ENCODE peak calls at places on chromosomes 1 and 21, in ten cellular contexts. P is progenitor cell of endocrine pancreas, I is adrenal gland, J is fibroblast of the aortic adventitia, D is HL-60, T is AG04450, O is astrocyte of the spinal cord, X is ovary, U is omental fat pad, Z is heart left ventricle. C is an unnamed sample.

GRCh38 chr1:153619171-153619570 is 3.0 kb upstream of the S100A14 start:
- DNase-seq in P (no peak), I (no peak), J (no peak), D (no peak), T (no peak), O (no peak), X (no peak), U (no peak), Z (no peak), C (no peak)

GRCh38 chr1:10074059-10074854 is 41.5 kb downstream of the UBE4B start:
- DNase-seq in P (no peak), I (peak), J (peak), D (peak), T (peak), O (peak), X (peak), U (no peak), Z (no peak), C (peak)

GRCh38 chr1:36555041-36555440 is 72.3 kb upstream of the CSF3R start:
- DNase-seq in P (no peak), I (no peak), J (no peak), D (no peak), T (no peak), O (no peak), X (no peak), U (no peak), Z (no peak), C (no peak)

GRCh38 chr1:20492751-20493150 is 6.7 kb upstream of the CAMK2N1 start:
- DNase-seq in P (no peak), I (no peak), J (no peak), D (no peak), T (no peak), O (no peak), X (no peak), U (no peak), Z (no peak), C (no peak)

GRCh38 chr1:31617917-31618746 is 643 bp downstream of the HCRTR1 start:
- DNase-seq in P (peak), I (peak), J (peak), D (no peak), T (no peak), O (peak), X (no peak), U (no peak), Z (peak), C (no peak)

GRCh38 chr21:43345746-43346409 is 81.1 kb downstream of the SIK1 start:
- DNase-seq in P (no peak), I (peak), J (peak), D (peak), T (peak), O (peak), X (no peak), U (no peak), Z (no peak), C (peak)

GRCh38 chr1:245599413-245600174 is 444.8 kb downstream of the KIF26B start:
- DNase-seq in P (no peak), I (no peak), J (peak), D (peak), T (peak), O (peak), X (no peak), U (no peak), Z (no peak), C (peak)

GRCh38 chr1:88736633-88737248 is 52.7 kb downstream of the PKN2 start:
- DNase-seq in P (no peak), I (peak), J (peak), D (no peak), T (no peak), O (peak), X (no peak), U (no peak), Z (no peak), C (peak)

GRCh38 chr1:150578278-150579109 is 916 bp downstream of the MCL1 start:
- DNase-seq in P (no peak), I (peak), J (peak), D (peak), T (peak), O (peak), X (peak), U (no peak), Z (peak), C (peak)

GRCh38 chr1:236489710-236490377 is 33.9 kb upstream of the LGALS8 start:
- DNase-seq in P (no peak), I (peak), J (peak), D (no peak), T (no peak), O (peak), X (no peak), U (no peak), Z (no peak), C (peak)

GRCh38 chr1:29052100-29052499 is 71.6 kb downstream of the TMEM200B start:
- DNase-seq in P (no peak), I (no peak), J (peak), D (no peak), T (no peak), O (no peak), X (no peak), U (no peak), Z (no peak), C (no peak)

GRCh38 chr1:202163281-202164270 is 3.2 kb upstream of the PTPN7 start:
- DNase-seq in P (no peak), I (no peak), J (no peak), D (no peak), T (no peak), O (no peak), X (no peak), U (no peak), Z (no peak), C (no peak)

GRCh38 chr1:32724678-32725594 is 22.4 kb upstream of the SYNC start:
- DNase-seq in P (no peak), I (peak), J (peak), D (peak), T (peak), O (peak), X (peak), U (no peak), Z (peak), C (peak)

GRCh38 chr21:18168108-18168507 is 76.5 kb upstream of the CHODL start:
- DNase-seq in P (no peak), I (no peak), J (no peak), D (no peak), T (no peak), O (no peak), X (no peak), U (no peak), Z (no peak), C (no peak)

GRCh38 chr1:214074477-214074876 is 86.7 kb downstream of the PROX1 start:
- DNase-seq in P (no peak), I (no peak), J (no peak), D (no peak), T (no peak), O (no peak), X (no peak), U (no peak), Z (no peak), C (no peak)

GRCh38 chr1:227572752-227573151 is 9.4 kb downstream of the ZNF678 start:
- DNase-seq in P (no peak), I (no peak), J (no peak), D (no peak), T (no peak), O (no peak), X (no peak), U (no peak), Z (no peak), C (no peak)

GRCh38 chr1:79982218-79982617 is 975.7 kb upstream of the ADGRL4 start:
- DNase-seq in P (no peak), I (peak), J (peak), D (no peak), T (peak), O (peak), X (peak), U (no peak), Z (peak), C (peak)

GRCh38 chr1:40039245-40039756 is 1.2 kb upstream of the CAP1 start:
- DNase-seq in P (no peak), I (peak), J (no peak), D (no peak), T (no peak), O (no peak), X (no peak), U (no peak), Z (no peak), C (peak)
- TF ChIP-seq CTCF in P (no peak), I (no peak), J (no peak), D (no peak), T (no peak), O (no peak), X (no peak), U (no peak), Z (peak), C (peak)

DNA sequence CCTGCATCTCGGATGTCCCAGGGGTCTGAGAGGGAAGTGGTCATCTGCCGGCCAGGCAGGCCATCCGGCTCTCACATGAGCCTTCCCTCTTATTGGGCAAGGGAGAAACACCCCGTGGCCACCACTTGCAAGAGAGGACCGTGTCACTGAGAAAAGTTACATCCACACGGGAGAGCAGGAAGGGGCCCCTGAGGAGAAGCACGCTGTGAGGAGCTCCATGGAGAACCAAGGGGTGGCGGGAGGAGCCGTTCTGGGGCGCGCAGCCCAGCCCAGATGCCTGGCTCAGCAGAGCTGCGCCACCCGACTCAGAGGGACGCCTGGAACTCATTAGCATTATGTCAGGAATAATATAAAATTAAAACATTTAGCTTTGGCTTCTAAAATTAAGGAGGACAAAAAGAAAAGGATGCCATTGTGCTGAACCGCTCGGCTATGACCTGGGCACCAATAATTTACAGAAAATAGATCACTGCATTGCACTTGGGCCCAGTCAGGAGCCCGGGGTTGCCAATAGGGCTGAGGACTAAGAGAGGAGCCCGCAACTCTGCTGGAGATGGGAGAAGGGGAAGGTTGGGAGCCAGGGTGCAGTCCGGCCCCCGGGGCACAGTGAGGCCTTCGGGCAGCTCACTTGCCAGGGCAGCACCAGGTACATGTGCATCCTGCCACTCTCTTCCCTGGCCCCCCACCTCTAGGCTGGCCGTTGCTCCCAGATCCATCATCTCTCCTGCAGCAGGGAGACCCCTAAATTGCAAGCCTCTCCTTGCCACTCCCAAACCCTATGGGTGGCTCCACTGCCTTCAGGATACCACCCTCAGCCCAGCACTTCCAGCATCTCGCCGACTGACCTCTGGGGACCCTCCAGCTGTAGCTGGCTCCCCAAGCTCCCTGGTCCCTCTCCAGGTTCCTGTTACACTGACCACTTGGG is 84.8 kb downstream of the DMRTB1 start:
- DNase-seq in P (no peak), I (no peak), J (no peak), D (no peak), T (no peak), O (no peak), X (no peak), U (no peak), Z (no peak), C (no peak)
- TF ChIP-seq CTCF in P (no peak), I (no peak), J (no peak), D (no peak), T (no peak), O (no peak), X (no peak), U (no peak), Z (no peak), C (no peak)

DNA sequence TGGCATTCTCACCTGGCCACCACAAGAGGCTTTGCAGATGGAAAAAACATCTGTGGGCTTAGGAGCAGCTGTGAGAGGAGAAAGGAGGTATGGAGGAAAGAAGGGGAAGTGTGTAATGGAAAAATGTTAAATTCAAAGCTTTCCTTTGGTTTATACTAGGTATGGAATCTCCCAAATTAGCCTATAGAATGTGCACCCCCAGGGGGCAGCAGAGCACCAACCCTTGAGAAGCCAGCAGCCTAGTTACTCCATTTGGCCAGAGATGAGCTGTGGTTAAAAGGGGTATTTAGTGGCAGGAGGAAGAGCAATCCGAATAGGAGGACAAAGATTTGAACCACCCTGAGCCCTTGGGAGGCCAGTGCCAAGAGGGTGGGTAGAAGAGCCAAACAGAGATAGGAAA is 97.5 kb upstream of the CTTNBP2NL start:
- DNase-seq in P (peak), I (no peak), J (peak), D (peak), T (peak), O (peak), X (no peak), U (peak), Z (no peak), C (peak)
- TF ChIP-seq CTCF in P (peak), I (peak), J (peak), D (peak), T (peak), O (peak), X (no peak), U (no peak), Z (peak), C (peak)

GRCh38 chr1:8551613-8552093 is 233.7 kb downstream of the SLC45A1 start:
- DNase-seq in P (no peak), I (peak), J (no peak), D (no peak), T (no peak), O (no peak), X (no peak), U (no peak), Z (no peak), C (no peak)
- TF ChIP-seq CTCF in P (no peak), I (no peak), J (no peak), D (no peak), T (no peak), O (no peak), X (no peak), U (no peak), Z (no peak), C (no peak)

GRCh38 chr1:23558140-23558871 is 995 bp downstream of the ID3 start:
- DNase-seq in P (peak), I (peak), J (peak), D (no peak), T (no peak), O (peak), X (peak), U (no peak), Z (peak), C (peak)
- TF ChIP-seq CTCF in P (no peak), I (no peak), J (no peak), D (no peak), T (no peak), O (no peak), X (no peak), U (no peak), Z (no peak), C (no peak)

GRCh38 chr1:14392161-14392886 is 206.2 kb upstream of the KAZN start:
- DNase-seq in P (no peak), I (no peak), J (no peak), D (no peak), T (no peak), O (no peak), X (no peak), U (no peak), Z (no peak), C (no peak)
- TF ChIP-seq CTCF in P (no peak), I (no peak), J (no peak), D (no peak), T (no peak), O (no peak), X (no peak), U (no peak), Z (no peak), C (no peak)

GRCh38 chr1:147500309-147500839 is 40.9 kb upstream of the BCL9 start:
- DNase-seq in P (no peak), I (no peak), J (no peak), D (no peak), T (no peak), O (no peak), X (no peak), U (no peak), Z (no peak), C (no peak)
- TF ChIP-seq CTCF in P (no peak), I (no peak), J (no peak), D (no peak), T (no peak), O (no peak), X (no peak), U (no peak), Z (peak), C (no peak)